ENCODE peak calls at places on chromosomes 6 and 20, in ten cellular contexts. G is DND-41; D is epithelial cell of proximal tubule; I is HL-60; B is endodermal cell; C is astrocyte of the spinal cord; A is AG10803; Q is CD4-positive, alpha-beta T cell; J is uterus; F is type B pancreatic cell. X is an unnamed sample.

GRCh38 chr6:162960674-162961457 is 233.1 kb downstream of the PACRG start:
- DNase-seq in G (no peak), D (no peak), I (no peak), B (no peak), C (no peak), A (peak), Q (no peak), J (no peak), F (no peak), X (no peak)

GRCh38 chr6:4776967-4777925 is 1.0 kb downstream of the CDYL start:
- DNase-seq in G (peak), D (no peak), I (peak), B (peak), C (peak), A (peak), Q (no peak), J (no peak), F (no peak), X (peak)

GRCh38 chr6:43951063-43951755 is 176.0 kb downstream of the MRPL14 start:
- DNase-seq in G (peak), D (no peak), I (peak), B (peak), C (no peak), A (peak), Q (no peak), J (peak), F (peak), X (no peak)

GRCh38 chr6:106536863-106537262 is 92.4 kb downstream of the RTN4IP1 start:
- DNase-seq in G (no peak), D (no peak), I (no peak), B (no peak), C (no peak), A (no peak), Q (no peak), J (no peak), F (no peak), X (no peak)

GRCh38 chr6:128515550-128516513 is 4.6 kb downstream of the PTPRK start:
- DNase-seq in G (no peak), D (no peak), I (no peak), B (no peak), C (peak), A (peak), Q (no peak), J (no peak), F (no peak), X (no peak)

GRCh38 chr6:6515691-6516607 is 72.6 kb upstream of the LY86 start:
- DNase-seq in G (peak), D (no peak), I (no peak), B (no peak), C (no peak), A (no peak), Q (no peak), J (no peak), F (no peak), X (no peak)

GRCh38 chr20:46343358-46344357 is 35.4 kb upstream of the CDH22 start:
- DNase-seq in G (no peak), D (no peak), I (no peak), B (no peak), C (no peak), A (no peak), Q (no peak), J (no peak), F (no peak), X (no peak)

GRCh38 chr6:160895562-160895961 is 96.0 kb upstream of the MAP3K4 start:
- DNase-seq in G (no peak), D (no peak), I (no peak), B (no peak), C (no peak), A (no peak), Q (no peak), J (no peak), F (no peak), X (no peak)

GRCh38 chr6:151869345-151869744 is 61.9 kb downstream of the ESR1 start:
- DNase-seq in G (no peak), D (no peak), I (no peak), B (no peak), C (no peak), A (peak), Q (no peak), J (no peak), F (no peak), X (no peak)

GRCh38 chr6:81783893-81784292 is 31.4 kb upstream of the TENT5A start:
- DNase-seq in G (no peak), D (no peak), I (no peak), B (no peak), C (no peak), A (no peak), Q (no peak), J (no peak), F (no peak), X (no peak)

GRCh38 chr20:36676701-36677421 is 30.9 kb upstream of the SLA2 start:
- DNase-seq in G (no peak), D (no peak), I (no peak), B (peak), C (no peak), A (no peak), Q (no peak), J (no peak), F (peak), X (no peak)

GRCh38 chr6:15062311-15063252 is 183.3 kb upstream of the JARID2 start:
- DNase-seq in G (no peak), D (no peak), I (peak), B (no peak), C (peak), A (peak), Q (no peak), J (no peak), F (no peak), X (peak)

GRCh38 chr6:15063253-15063853 is 182.5 kb upstream of the JARID2 start:
- DNase-seq in G (no peak), D (no peak), I (peak), B (no peak), C (no peak), A (peak), Q (no peak), J (no peak), F (no peak), X (no peak)

GRCh38 chr6:15061908-15062307 is 184.0 kb upstream of the JARID2 start:
- DNase-seq in G (no peak), D (no peak), I (no peak), B (no peak), C (no peak), A (no peak), Q (no peak), J (no peak), F (no peak), X (no peak)

GRCh38 chr6:15061176-15061575 is 184.7 kb upstream of the JARID2 start:
- DNase-seq in G (no peak), D (no peak), I (peak), B (no peak), C (no peak), A (no peak), Q (no peak), J (no peak), F (no peak), X (no peak)

DNA sequence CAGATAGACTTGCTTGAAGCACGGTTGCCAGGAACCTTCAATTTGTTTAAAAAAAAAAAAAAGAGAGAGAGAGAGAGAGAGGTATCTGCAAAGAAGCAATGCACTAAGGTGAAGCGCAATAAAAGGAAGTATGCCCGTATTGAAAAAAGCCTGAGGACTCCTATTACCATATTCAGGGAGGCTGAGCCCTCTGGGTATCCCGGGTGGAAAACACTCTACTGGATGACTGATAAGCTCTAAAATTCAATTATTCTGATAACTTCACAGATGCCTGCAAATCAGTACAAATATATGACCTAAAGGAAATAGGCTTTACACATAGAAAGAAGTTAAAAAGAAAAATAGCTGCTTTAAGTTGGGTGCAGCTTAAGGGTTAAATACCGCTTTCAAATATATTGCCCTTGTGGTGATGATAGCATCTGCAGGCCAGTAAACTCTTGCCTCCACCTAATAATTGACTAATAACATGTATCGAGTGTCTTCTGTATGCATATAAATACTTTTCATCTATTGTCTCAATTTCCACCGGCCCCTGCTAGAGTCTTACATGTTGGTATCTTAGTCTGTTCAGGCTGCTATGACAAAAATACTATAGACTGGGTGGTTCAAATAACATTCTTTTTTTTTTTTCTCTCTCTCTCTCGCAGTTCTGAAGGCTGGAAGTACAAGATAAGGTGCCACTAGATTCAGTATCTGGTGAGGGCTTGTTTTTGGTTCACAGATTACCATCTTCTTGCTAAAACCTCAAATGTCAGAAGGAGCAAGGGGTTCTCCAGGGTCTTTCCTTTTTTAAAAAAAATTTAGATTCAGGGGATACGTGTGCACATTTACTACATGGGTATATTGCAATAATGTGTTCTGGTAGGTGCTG is 187.4 kb upstream of the JARID2 start:
- DNase-seq in G (no peak), D (no peak), I (no peak), B (no peak), C (no peak), A (no peak), Q (no peak), J (no peak), F (no peak), X (no peak)
- TF ChIP-seq CTCF in G (no peak), D (no peak), I (no peak), B (peak), C (no peak), A (no peak), Q (no peak), J (no peak), F (peak), X (peak)

GRCh38 chr20:42043921-42044320 is 425.7 kb upstream of the CHD6 start:
- DNase-seq in G (no peak), D (no peak), I (no peak), B (peak), C (no peak), A (no peak), Q (no peak), J (no peak), F (no peak), X (no peak)

GRCh38 chr20:42046686-42047085 is 428.5 kb upstream of the CHD6 start:
- DNase-seq in G (peak), D (no peak), I (no peak), B (peak), C (no peak), A (no peak), Q (no peak), J (no peak), F (no peak), X (no peak)

GRCh38 chr20:42041000-42041565 is 422.9 kb upstream of the CHD6 start:
- DNase-seq in G (no peak), D (no peak), I (no peak), B (peak), C (no peak), A (no peak), Q (no peak), J (no peak), F (no peak), X (no peak)
- TF ChIP-seq CTCF in G (peak), D (no peak), I (no peak), B (peak), C (no peak), A (peak), Q (no peak), J (no peak), F (peak), X (no peak)

GRCh38 chr6:46491789-46492547 is 719 bp upstream of the RCAN2 start:
- DNase-seq in G (no peak), D (no peak), I (peak), B (peak), C (no peak), A (peak), Q (no peak), J (peak), F (peak), X (no peak)
- TF ChIP-seq CTCF in G (no peak), D (peak), I (peak), B (peak), C (peak), A (peak), Q (no peak), J (peak), F (peak), X (peak)

DNA sequence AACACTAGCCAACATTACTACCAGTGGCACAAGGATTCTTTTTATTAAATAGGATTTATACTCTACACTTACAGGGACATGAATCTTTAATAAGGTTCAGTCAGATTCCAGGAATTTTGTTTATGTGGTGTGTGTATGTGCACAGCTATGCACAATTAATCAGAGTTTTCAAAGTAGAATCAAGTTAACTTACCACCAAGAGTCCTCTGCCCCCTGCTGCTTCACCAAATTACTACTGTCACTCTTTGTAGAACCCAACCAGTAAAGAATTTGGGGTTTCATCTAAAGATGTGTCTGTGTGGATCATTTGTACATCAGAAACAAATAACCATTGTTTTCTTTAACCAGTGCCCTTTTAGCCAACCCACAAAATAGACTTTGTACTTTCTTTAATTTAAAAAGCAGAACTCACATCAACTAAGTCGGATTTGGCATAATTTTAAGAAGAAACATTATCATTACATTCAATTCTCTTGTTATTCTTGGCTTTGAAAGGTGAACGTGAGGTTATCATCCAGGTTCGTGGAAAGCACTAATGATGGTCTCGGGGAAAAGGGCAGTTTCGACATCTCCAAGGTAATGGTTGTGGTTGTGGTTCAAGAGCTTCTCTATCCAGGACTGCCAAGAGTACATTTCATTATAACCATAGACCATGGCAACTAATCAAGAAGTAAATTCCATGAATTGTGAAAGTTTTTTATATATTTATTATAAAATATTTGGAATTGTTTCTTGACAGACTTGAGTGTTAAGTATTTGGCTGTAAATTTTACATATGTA is 514.3 kb upstream of the ID4 start:
- DNase-seq in G (no peak), D (no peak), I (no peak), B (no peak), C (peak), A (peak), Q (no peak), J (no peak), F (no peak), X (no peak)
- TF ChIP-seq CTCF in G (no peak), D (peak), I (no peak), B (no peak), C (no peak), A (peak), Q (no peak), J (no peak), F (peak), X (no peak)

GRCh38 chr6:69795469-69796080 is 1.2 kb downstream of the LMBRD1 start:
- DNase-seq in G (no peak), D (no peak), I (no peak), B (no peak), C (no peak), A (no peak), Q (no peak), J (no peak), F (no peak), X (no peak)
- TF ChIP-seq CTCF in G (no peak), D (no peak), I (no peak), B (peak), C (no peak), A (peak), Q (no peak), J (no peak), F (no peak), X (peak)

GRCh38 chr20:35621560-35621946 is 5.9 kb downstream of the SPAG4 start:
- DNase-seq in G (no peak), D (no peak), I (no peak), B (no peak), C (no peak), A (no peak), Q (no peak), J (no peak), F (no peak), X (no peak)
- TF ChIP-seq CTCF in G (no peak), D (no peak), I (no peak), B (peak), C (peak), A (no peak), Q (no peak), J (no peak), F (peak), X (peak)

GRCh38 chr20:6819599-6819998 is 52.1 kb downstream of the BMP2 start:
- DNase-seq in G (no peak), D (no peak), I (no peak), B (no peak), C (no peak), A (no peak), Q (no peak), J (no peak), F (no peak), X (no peak)
- TF ChIP-seq CTCF in G (peak), D (peak), I (no peak), B (peak), C (peak), A (peak), Q (no peak), J (no peak), F (no peak), X (no peak)

GRCh38 chr20:58837717-58838116 is 13.0 kb downstream of the GNAS-AS1 start:
- DNase-seq in G (no peak), D (no peak), I (no peak), B (no peak), C (no peak), A (no peak), Q (no peak), J (no peak), F (no peak), X (no peak)

GRCh38 chr20:58839474-58839874 is 11.2 kb downstream of the GNAS-AS1 start:
- DNase-seq in G (peak), D (no peak), I (peak), B (peak), C (peak), A (no peak), Q (peak), J (no peak), F (no peak), X (peak)

GRCh38 chr20:58840816-58841538 is 9.7 kb downstream of the GNAS-AS1 start:
- DNase-seq in G (no peak), D (no peak), I (no peak), B (no peak), C (no peak), A (no peak), Q (no peak), J (no peak), F (no peak), X (no peak)

GRCh38 chr20:58839991-58840747 is 10.5 kb downstream of the GNAS-AS1 start:
- DNase-seq in G (no peak), D (no peak), I (no peak), B (peak), C (no peak), A (no peak), Q (no peak), J (no peak), F (no peak), X (no peak)

DNA sequence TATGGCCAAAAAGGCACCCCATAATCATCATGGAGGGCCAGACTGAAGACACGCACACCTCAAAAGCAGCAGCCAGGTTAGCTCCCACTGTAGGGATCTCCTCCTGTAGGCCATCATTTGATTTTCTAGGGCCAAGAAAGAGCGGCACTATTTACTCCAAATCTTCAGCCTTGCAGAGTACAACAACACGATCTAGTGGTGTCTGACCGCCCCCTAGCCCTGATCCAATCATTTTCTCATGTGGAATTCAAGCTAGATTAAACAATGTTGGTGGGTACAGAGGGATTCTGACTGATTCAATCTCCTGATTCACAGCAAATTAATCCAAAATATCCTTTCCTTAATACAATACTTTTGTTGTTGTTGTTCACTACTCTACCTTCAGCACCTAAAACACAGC is 12.5 kb downstream of the GNAS-AS1 start:
- DNase-seq in G (no peak), D (no peak), I (no peak), B (no peak), C (no peak), A (no peak), Q (no peak), J (no peak), F (no peak), X (no peak)
- TF ChIP-seq CTCF in G (peak), D (no peak), I (no peak), B (peak), C (peak), A (no peak), Q (no peak), J (no peak), F (no peak), X (no peak)